ENCODE peak calls at places on chromosomes 13 and 19, in four cellular contexts. F is HepG2, S is K562, B is GM12878. O is an unnamed sample.

GRCh38 chr19:44512326-44513298 is 12.3 kb upstream of the ZNF180 start:
- DNase-seq in F (peak; percentile 36), S (peak; percentile 78), B (no peak), O (peak; percentile 31)

GRCh38 chr19:14406645-14407331 is 12.4 kb downstream of the DDX39A start:
- DNase-seq in F (no peak), S (peak; percentile 4), B (no peak), O (no peak)

GRCh38 chr19:10503002-10503789 is at the start of gene KEAP1:
- DNase-seq in F (peak; percentile 18), S (peak; percentile 85), B (no peak), O (no peak)

GRCh38 chr13:36418022-36418805 is 14.1 kb upstream of the CCNA1 start:
- DNase-seq in F (no peak), S (no peak), B (peak; percentile 32), O (no peak)

GRCh38 chr13:38950987-38951386 is 39.6 kb downstream of the STOML3 start:
- DNase-seq in F (no peak), S (no peak), B (no peak), O (no peak)

GRCh38 chr19:51771369-51771768 is 10.4 kb downstream of the FPR2 start:
- DNase-seq in F (no peak), S (no peak), B (no peak), O (no peak)

GRCh38 chr19:7063339-7063738 is 4.9 kb upstream of the MBD3L3 start:
- DNase-seq in F (no peak), S (no peak), B (no peak), O (no peak)

GRCh38 chr13:109146912-109147624 is 517.7 kb downstream of the MYO16 start:
- DNase-seq in F (no peak), S (no peak), B (no peak), O (no peak)

GRCh38 chr19:13100871-13101589 is 1.6 kb downstream of the LYL1 start:
- DNase-seq in F (no peak), S (peak; percentile 61), B (no peak), O (no peak)

GRCh38 chr19:15107056-15108010 is at the start of gene SYDE1:
- DNase-seq in F (peak; percentile 50), S (no peak), B (no peak), O (no peak)

DNA sequence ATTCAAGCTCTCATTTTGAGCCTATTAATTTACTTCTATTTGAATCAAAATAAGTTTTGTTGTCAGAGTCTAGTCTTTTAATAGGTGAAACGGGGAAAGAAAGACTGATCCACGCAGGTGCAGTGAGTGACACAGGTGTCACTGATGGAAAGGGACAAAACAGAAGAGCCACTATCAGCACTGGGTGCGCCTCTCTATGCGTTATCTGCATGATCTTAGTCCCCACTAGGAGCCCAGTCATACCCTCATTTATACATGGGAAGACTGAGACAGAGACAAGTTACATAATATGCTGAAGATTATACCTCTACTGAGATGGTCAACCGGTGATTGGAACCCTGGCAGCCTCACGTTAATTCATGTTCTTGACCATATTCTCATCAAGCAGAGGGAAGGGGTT is 3.4 kb downstream of the LRCH1 start:
- DNase-seq in F (no peak), S (no peak), B (no peak), O (no peak)
- TF ChIP-seq BRCA1 in F (no peak), S (no peak), B (no peak), O (no peak)

DNA sequence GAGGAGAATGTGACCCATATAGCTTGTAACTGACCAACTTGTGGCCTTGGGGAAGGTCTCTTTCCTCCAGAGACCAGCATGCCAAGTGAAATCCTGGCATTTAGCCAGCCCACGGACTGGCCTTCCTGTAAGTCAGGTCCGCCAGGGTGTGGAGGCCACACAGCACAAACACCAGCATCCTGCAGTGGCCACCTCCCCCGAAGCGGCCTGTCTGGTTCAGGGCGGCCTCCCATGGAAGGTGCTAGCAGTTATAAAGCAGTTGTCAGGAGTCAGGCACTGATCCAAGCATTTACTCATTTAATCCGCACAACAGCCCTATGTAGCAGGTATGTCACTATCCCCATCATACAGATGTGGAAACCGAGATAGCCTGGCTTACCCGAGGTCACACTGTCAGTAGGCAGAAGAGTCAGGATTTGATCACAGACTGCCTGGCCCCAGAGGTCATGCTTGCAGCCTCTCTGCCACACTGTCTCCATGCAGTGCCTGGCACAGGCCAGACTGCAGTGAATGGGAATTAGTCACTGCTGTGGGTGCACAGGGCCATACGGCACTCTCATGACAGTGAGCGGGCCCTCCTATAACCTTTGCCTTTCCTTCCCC is 36.7 kb downstream of the CAPN12 start:
- DNase-seq in F (peak; percentile 48), S (no peak), B (no peak), O (no peak)
- TF ChIP-seq BRCA1 in F (no peak), S (no peak), B (no peak), O (no peak)

DNA sequence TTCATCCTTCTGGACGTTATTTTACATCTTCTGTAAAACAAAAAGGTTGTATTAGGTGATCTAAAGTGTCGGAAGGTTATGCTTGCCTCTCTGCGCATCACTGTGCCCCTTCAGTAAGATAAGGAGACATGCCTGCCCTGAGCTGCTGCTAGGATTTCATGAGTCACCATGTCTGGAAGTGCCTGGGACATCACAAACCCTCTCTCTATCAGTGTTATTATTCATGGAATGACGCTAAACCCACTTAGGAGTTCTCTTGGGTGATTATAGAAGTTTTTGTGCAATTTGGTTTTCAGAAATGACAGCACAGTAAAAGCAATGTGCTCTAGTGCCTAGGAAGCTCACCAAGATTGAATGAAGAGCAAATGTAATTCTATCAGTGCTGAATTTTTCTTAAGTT is 617.7 kb downstream of the DCT start:
- DNase-seq in F (no peak), S (no peak), B (no peak), O (no peak)
- TF ChIP-seq BRCA1 in F (no peak), S (no peak), B (no peak), O (no peak)

DNA sequence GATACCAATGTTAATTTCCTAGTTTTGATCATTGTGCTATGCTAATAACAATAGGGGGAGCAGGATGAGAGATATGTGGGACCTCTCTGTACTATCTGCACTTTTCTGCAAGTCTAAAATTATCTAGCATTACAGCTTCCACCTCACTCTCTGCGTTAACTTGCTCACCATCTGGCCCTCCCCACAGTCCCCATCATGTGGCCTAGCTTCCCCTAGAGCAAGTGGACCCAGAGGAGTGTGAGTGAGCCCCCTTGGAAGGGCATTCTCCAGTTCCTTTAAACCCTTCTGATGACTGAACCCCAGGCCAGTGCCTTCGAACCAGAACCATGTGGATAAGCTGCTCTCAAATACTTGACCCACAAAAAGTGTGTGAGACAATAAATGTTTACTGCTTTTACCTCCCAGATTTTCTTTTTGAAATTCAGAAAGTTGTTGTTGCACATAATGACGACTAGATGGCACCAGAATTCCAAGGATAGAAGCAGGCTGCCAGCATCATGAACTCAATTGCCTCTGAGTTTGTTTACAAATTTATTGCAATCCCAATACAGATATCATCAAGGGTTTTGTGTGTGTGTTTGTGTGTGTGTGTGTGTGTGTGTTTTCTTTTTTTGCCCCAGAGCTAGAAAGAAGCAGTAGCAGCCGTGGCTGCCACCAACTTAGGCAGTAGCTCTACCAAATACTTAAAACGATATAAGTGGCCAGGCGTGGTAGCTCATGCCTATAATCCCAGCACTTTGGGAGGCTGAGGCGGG is 49.0 kb upstream of the ZNF780A start:
- DNase-seq in F (peak; percentile 35), S (peak; percentile 35), B (no peak), O (peak; percentile 47)
- TF ChIP-seq BRCA1 in F (no peak), S (no peak), B (no peak), O (no peak)

GRCh38 chr13:73168226-73168992 is 109.6 kb downstream of the KLF5 start:
- DNase-seq in F (no peak), S (no peak), B (no peak), O (no peak)
- TF ChIP-seq BRCA1 in F (no peak), S (no peak), B (no peak), O (no peak)